ENCODE peak calls at places on chromosomes 13 and 19, in four cellular contexts. J, K, Z and F are unnamed samples.

GRCh38 chr19:2607712-2608601 is 94.5 kb downstream of the GNG7 start:
- DNase-seq in J (peak), K (no peak), Z (no peak), F (no peak)

GRCh38 chr19:4338441-4339350 is at the start of gene STAP2:
- DNase-seq in J (no peak), K (peak), Z (no peak), F (no peak)

GRCh38 chr19:55581145-55581827 is 638 bp upstream of the ZNF579 start:
- DNase-seq in J (no peak), K (peak), Z (peak), F (no peak)

GRCh38 chr13:46575843-46576242 is 22.9 kb downstream of the LRCH1 start:
- DNase-seq in J (no peak), K (no peak), Z (no peak), F (no peak)

GRCh38 chr19:40663712-40664692 is 26.4 kb downstream of the NUMBL start:
- DNase-seq in J (no peak), K (no peak), Z (peak), F (no peak)

GRCh38 chr13:40631605-40632004 is 34.8 kb downstream of the FOXO1 start:
- DNase-seq in J (no peak), K (no peak), Z (no peak), F (no peak)

GRCh38 chr19:39465956-39466747 is 14.5 kb upstream of the TIMM50 start:
- DNase-seq in J (no peak), K (no peak), Z (no peak), F (no peak)

GRCh38 chr19:38650180-38650775 is 2.8 kb downstream of the ACTN4 start:
- DNase-seq in J (no peak), K (no peak), Z (no peak), F (no peak)

GRCh38 chr13:112895521-112896465 is 73.2 kb upstream of the MCF2L start:
- DNase-seq in J (no peak), K (no peak), Z (no peak), F (no peak)

GRCh38 chr13:20828540-20829364 is 55.0 kb upstream of the EEF1AKMT1 start:
- DNase-seq in J (peak), K (peak), Z (peak), F (peak)

GRCh38 chr19:5423567-5424125 is 31.6 kb upstream of the ZNRF4 start:
- DNase-seq in J (no peak), K (no peak), Z (no peak), F (no peak)

GRCh38 chr13:26502826-26503225 is 54.7 kb upstream of the WASF3 start:
- DNase-seq in J (no peak), K (no peak), Z (no peak), F (peak)

GRCh38 chr19:33456076-33456844 is 65.3 kb downstream of the PEPD start:
- DNase-seq in J (no peak), K (no peak), Z (no peak), F (no peak)

GRCh38 chr13:108437496-108437895 is 168.0 kb downstream of the TNFSF13B start:
- DNase-seq in J (no peak), K (no peak), Z (no peak), F (no peak)

GRCh38 chr13:34810996-34811395 is 131.1 kb upstream of the NBEA start:
- DNase-seq in J (no peak), K (no peak), Z (no peak), F (no peak)

GRCh38 chr19:15181394-15181793 is 19.4 kb downstream of the NOTCH3 start:
- DNase-seq in J (no peak), K (no peak), Z (no peak), F (no peak)

GRCh38 chr19:7482584-7483439 is 6.0 kb downstream of the PEX11G start:
- DNase-seq in J (no peak), K (no peak), Z (peak), F (no peak)

GRCh38 chr19:31675187-31675913 is 326.1 kb upstream of the TSHZ3 start:
- DNase-seq in J (no peak), K (no peak), Z (no peak), F (no peak)

GRCh38 chr19:6108721-6109633 is 1.3 kb downstream of the RFX2 start:
- DNase-seq in J (no peak), K (no peak), Z (peak), F (no peak)

GRCh38 chr19:53774011-53774410 is 50.1 kb downstream of the NLRP12 start:
- DNase-seq in J (no peak), K (no peak), Z (no peak), F (no peak)
- TF ChIP-seq SP1 in J (no peak), K (no peak), Z (no peak), F (no peak)

DNA sequence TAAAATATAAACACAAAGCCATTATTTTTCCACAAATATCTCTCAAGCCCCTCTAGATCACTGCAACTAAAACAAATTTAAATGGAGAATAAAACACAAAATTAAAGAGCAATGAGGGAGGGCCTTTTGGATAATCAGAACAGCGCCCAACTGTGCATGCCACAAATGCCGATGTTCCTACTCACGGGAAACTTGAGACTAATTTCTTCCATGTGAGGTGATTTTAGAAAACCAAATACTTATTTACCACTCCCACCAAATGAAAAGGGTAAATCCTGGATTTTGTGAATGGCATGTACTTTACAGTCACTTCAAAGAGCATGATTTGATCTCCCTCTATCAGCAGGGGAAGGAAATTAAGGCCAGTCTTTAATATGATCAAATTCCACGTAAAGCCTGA is 74.8 kb downstream of the SLC7A1 start:
- DNase-seq in J (no peak), K (no peak), Z (no peak), F (no peak)
- TF ChIP-seq FOXM1 in J (no peak), K (no peak), Z (no peak), F (no peak)

GRCh38 chr13:38669234-38669964 is 17.5 kb upstream of the FREM2 start:
- DNase-seq in J (no peak), K (no peak), Z (no peak), F (no peak)
- TF ChIP-seq FOXK2 in J (no peak), K (no peak), Z (no peak), F (no peak)

DNA sequence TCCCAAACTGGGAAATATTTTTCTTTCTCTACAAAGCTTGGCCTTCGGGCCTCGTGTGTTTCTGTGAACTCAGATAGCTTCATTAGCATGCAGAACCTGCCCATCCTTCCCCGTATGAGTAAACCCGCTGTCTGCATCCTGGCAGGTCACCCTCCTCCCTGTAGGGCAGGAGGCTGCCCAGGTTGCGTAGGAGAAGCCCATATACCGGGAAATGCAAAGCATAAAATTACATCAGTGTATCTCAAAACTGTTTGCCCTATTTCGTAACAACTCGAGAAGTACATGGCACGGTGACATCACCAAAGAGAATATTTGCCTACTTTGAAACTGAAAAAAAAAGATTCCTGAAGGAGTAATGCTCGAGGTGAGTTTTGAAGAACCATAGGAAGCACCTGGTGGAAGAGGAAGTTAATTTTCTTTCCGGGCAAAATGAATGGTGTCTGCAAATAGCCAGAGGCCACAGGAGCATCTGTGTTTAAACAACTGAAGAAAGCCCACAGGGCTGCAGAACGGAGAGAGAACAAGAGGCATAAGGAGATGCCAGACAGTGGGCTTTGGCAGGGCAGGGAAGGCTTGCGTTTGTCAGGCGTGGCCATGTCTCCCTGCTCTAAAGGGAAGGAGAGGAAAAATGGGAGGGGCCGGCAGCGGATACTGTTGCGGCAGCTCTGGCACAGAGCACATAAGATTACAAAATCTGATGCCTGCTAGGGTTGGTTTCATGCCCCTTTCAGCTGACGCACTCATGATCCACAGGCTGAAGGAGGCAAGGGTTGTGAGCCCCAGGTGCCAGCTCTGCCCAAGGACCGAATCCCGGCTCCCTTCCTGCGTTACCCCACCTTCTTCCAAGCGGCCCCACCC is 81.4 kb downstream of the IRS2 start:
- DNase-seq in J (no peak), K (no peak), Z (no peak), F (no peak)
- TF ChIP-seq SP1 in J (no peak), K (no peak), Z (no peak), F (no peak)